ENCODE peak calls at places on chromosomes 16 and 17, in five cellular contexts. K is fibroblast of villous mesenchyme, S is GM12865, X is mucosa of descending colon, E is thoracic aorta. D is an unnamed sample.

GRCh38 chr17:46943218-46943510 is 20.2 kb downstream of the GOSR2 start:
- DNase-seq in X (no peak), S (no peak), E (no peak), K (no peak), D (no peak)

GRCh38 chr17:80819422-80820164 is 172.0 kb upstream of the CHMP6 start:
- DNase-seq in S (no peak), K (no peak), E (no peak), X (peak; percentile 21), D (no peak)

GRCh38 chr17:7889166-7889584 is 586 bp downstream of the CHD3 start:
- DNase-seq in X (peak; percentile 97), K (peak; percentile 96), S (peak; percentile 45), E (peak; percentile 94), D (peak; percentile 96)

GRCh38 chr17:59417452-59417851 is 86.0 kb downstream of the YPEL2 start:
- DNase-seq in S (no peak), X (no peak), E (no peak), K (no peak), D (no peak)

GRCh38 chr17:48294989-48295892 is 134.8 kb downstream of the SKAP1 start:
- DNase-seq in E (no peak), K (peak; percentile 7), S (peak; percentile 73), X (no peak), D (peak; percentile 60)

GRCh38 chr16:10362077-10362863 is 23.6 kb upstream of the ATF7IP2 start:
- DNase-seq in E (no peak), S (peak; percentile 48), X (no peak), K (peak; percentile 5), D (no peak)

GRCh38 chr17:83126275-83126930 is 47.0 kb downstream of the METRNL start:
- DNase-seq in X (no peak), S (no peak), E (no peak), K (no peak), D (no peak)

GRCh38 chr17:49783051-49783715 is 5.3 kb upstream of the KAT7 start:
- DNase-seq in K (no peak), S (no peak), X (no peak), E (no peak), D (no peak)

GRCh38 chr16:70331091-70331490 is 15.6 kb upstream of the DDX19A start:
- DNase-seq in E (no peak), S (no peak), K (no peak), X (no peak), D (no peak)

GRCh38 chr17:80499536-80499935 is 23.1 kb upstream of the NPTX1 start:
- DNase-seq in E (no peak), K (no peak), X (no peak), S (no peak), D (no peak)

GRCh38 chr17:57988301-57989010 is 402 bp upstream of the VEZF1 start:
- DNase-seq in E (no peak), K (peak; percentile 71), S (peak; percentile 82), X (peak; percentile 88), D (peak; percentile 60)

GRCh38 chr16:49355923-49356665 is 17.5 kb upstream of the C16orf78 start:
- DNase-seq in X (peak; percentile 60), S (no peak), E (no peak), K (no peak), D (no peak)

GRCh38 chr17:68595496-68595895 is 5.7 kb downstream of the FAM20A start:
- DNase-seq in E (no peak), X (no peak), K (no peak), S (no peak), D (no peak)

GRCh38 chr16:70715113-70715711 is 29.4 kb upstream of the MTSS2 start:
- DNase-seq in E (peak; percentile 92), S (no peak), K (peak; percentile 94), X (peak; percentile 77), D (peak; percentile 95)

GRCh38 chr17:61379457-61380216 is 20.0 kb upstream of the TBX2 start:
- DNase-seq in X (no peak), E (no peak), S (no peak), K (peak; percentile 49), D (no peak)

GRCh38 chr17:5638596-5638995 is 54.3 kb upstream of the NLRP1 start:
- DNase-seq in S (peak; percentile 42), X (no peak), E (no peak), K (no peak), D (no peak)

GRCh38 chr16:78213751-78214150 is 114.3 kb downstream of the WWOX start:
- DNase-seq in X (no peak), K (no peak), E (no peak), S (no peak), D (no peak)

GRCh38 chr17:75105269-75106080 is 4.3 kb upstream of the ARMC7 start:
- DNase-seq in E (no peak), S (peak; percentile 71), K (no peak), X (no peak), D (peak; percentile 51)

GRCh38 chr17:19334331-19334730 is 28.2 kb downstream of the B9D1 start:
- DNase-seq in X (no peak), E (no peak), S (no peak), K (no peak), D (no peak)

GRCh38 chr17:57966875-57967274 is 11.7 kb upstream of the CUEDC1 start:
- DNase-seq in S (no peak), K (no peak), X (no peak), E (no peak), D (no peak)

GRCh38 chr17:82528484-82529265 is 9.1 kb downstream of the FOXK2 start:
- DNase-seq in X (no peak), E (peak; percentile 15), S (peak; percentile 35), K (peak; percentile 50), D (peak; percentile 30)

GRCh38 chr17:48626202-48626469 is at the start of gene HOXB9:
- DNase-seq in K (no peak), X (no peak), E (no peak), S (no peak), D (no peak)

GRCh38 chr17:63440770-63441335 is 5.3 kb downstream of the CYB561 start:
- DNase-seq in E (no peak), X (no peak), K (no peak), S (no peak), D (no peak)

GRCh38 chr16:27972500-27972899 is 91.0 kb downstream of the GSG1L start:
- DNase-seq in X (no peak), E (no peak), K (peak; percentile 21), S (peak; percentile 72), D (peak; percentile 36)

GRCh38 chr17:47884905-47885735 is 10.9 kb upstream of the SP2 start:
- DNase-seq in S (no peak), X (peak; percentile 74), K (no peak), E (no peak), D (no peak)

GRCh38 chr17:299546-299945 is 53.1 kb downstream of the RPH3AL start:
- DNase-seq in K (no peak), S (no peak), E (no peak), X (peak; percentile 29), D (no peak)

GRCh38 chr16:60310836-60311445 is 1576.8 kb upstream of the GOT2 start:
- DNase-seq in E (no peak), S (no peak), X (no peak), K (no peak), D (no peak)

GRCh38 chr17:17899486-17899885 is 62.7 kb upstream of the SREBF1 start:
- DNase-seq in K (no peak), E (no peak), S (no peak), X (no peak), D (no peak)

GRCh38 chr17:17900615-17901520 is 64.1 kb upstream of the SREBF1 start:
- DNase-seq in K (peak; percentile 95), S (no peak), X (peak; percentile 73), E (peak; percentile 47), D (peak; percentile 97)

GRCh38 chr17:17896746-17897145 is 60.0 kb upstream of the SREBF1 start:
- DNase-seq in X (no peak), S (no peak), E (no peak), K (no peak), D (no peak)

GRCh38 chr17:17898673-17899072 is 61.9 kb upstream of the SREBF1 start:
- DNase-seq in K (no peak), E (no peak), S (no peak), X (no peak), D (no peak)

GRCh38 chr17:17897442-17897841 is 60.7 kb upstream of the SREBF1 start:
- DNase-seq in X (no peak), E (no peak), K (no peak), S (peak; percentile 86), D (no peak)
- TF ChIP-seq CTCF in X (no peak), E (no peak), K (no peak), S (no peak), D (no peak)

GRCh38 chr17:10033449-10033848 is 128.4 kb upstream of the RCVRN start:
- DNase-seq in S (peak; percentile 49), K (no peak), E (no peak), X (no peak), D (no peak)

GRCh38 chr17:10034719-10035475 is 129.8 kb upstream of the RCVRN start:
- DNase-seq in S (no peak), X (no peak), E (no peak), K (no peak), D (no peak)

GRCh38 chr17:10032142-10032541 is 127.1 kb upstream of the RCVRN start:
- DNase-seq in S (no peak), E (no peak), K (no peak), X (no peak), D (no peak)

GRCh38 chr17:10033982-10034381 is 128.9 kb upstream of the RCVRN start:
- DNase-seq in S (no peak), X (no peak), E (no peak), K (peak; percentile 48), D (no peak)

DNA sequence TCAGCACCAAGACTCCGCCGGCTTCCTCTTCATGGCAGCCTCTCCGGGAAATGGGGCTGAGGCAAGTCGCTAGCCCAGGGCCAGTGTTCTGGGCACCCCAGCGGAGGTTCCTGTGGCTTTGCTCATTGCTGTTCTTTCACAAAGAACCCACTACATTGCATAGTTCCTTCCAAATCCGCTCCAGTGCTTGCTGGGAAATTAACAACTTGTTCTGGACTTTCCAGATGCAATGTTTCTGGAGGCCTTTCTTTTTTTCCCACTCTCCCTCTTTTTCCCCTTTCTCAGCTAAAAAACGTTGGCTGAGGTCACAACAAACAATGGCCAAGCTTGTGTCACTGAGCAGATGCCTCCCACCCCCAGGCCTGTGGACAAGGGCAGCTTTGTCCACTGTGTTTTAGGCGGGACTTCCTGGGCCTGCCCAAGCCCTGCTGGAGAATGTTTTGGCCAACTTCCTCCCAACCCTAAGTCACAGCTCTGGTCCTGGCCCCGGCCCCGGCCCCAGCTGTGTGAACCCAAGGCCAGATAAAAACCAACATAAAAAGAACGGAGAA is 131.5 kb upstream of the RCVRN start:
- DNase-seq in X (peak; percentile 68), S (no peak), K (no peak), E (no peak), D (peak; percentile 41)
- H3K4me3 ChIP-seq in X (no peak overlapping the region), S (no peak overlapping the region), K (no peak overlapping the region), E (peak overlapping the region; percentile 29), D (no peak overlapping the region)

DNA sequence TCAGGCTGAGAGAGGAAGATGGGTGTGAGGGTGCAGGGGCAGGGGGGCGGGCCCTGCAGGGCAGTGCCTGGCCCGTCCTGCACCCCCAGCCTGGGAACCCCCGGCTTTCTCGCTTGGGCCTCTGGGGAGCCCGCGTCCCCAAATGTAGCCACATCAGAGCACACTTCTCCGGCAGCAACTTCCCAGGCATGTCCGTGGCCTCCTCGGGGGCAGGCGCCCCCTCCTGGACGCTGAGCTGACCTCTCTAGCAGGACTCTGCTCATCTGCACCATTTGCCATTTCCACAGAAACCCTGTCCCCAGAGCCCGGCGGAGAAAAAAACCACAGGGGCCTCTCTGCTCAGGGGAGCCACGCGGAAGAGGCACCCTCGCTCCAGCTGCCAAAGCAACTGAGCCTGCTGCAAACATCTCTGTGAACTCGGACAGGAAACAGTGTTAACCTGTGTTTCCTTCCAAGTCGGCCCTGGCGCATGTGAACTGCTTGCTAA is 63.4 kb downstream of the KLHDC4 start:
- DNase-seq in K (peak; percentile 32), E (no peak), S (peak; percentile 84), X (no peak), D (peak; percentile 37)
- TF ChIP-seq CTCF in K (peak; percentile 64), E (no peak), S (peak; percentile 52), X (no peak), D (peak; percentile 59)

GRCh38 chr16:86932130-86932982 is 354.0 kb downstream of the FOXL1 start:
- DNase-seq in K (no peak), E (no peak), X (no peak), S (no peak), D (no peak)
- H3K4me3 ChIP-seq in K (no peak overlapping the region), E (peak overlapping the region; percentile 65), X (no peak overlapping the region), S (no peak overlapping the region), D (no peak overlapping the region)